ENCODE peak calls at places on chromosomes 12 and 14, in ten cellular contexts. One of them, this sample, is unnamed.

GRCh38 chr14:101062611-101063010 is 159.1 kb upstream of the RTL1 start:
- DNase-seq in right lobe of liver: no peak
- DNase-seq in body of pancreas: no peak
- DNase-seq in breast epithelium: peak; percentile 19
- DNase-seq in HCT116: no peak
- DNase-seq in transverse colon: no peak
- DNase-seq in esophagus squamous epithelium: no peak
- DNase-seq in gastrocnemius medialis: no peak
- DNase-seq in prostate gland: no peak
- DNase-seq in IMR-90: peak; percentile 66
- DNase-seq in this sample: no peak

GRCh38 chr12:48972213-48973021 is 882 bp upstream of the WNT10B start:
- DNase-seq in prostate gland: no peak
- DNase-seq in HCT116: no peak
- DNase-seq in gastrocnemius medialis: no peak
- DNase-seq in right lobe of liver: no peak
- DNase-seq in IMR-90: peak; percentile 41
- DNase-seq in transverse colon: no peak
- DNase-seq in body of pancreas: no peak
- DNase-seq in esophagus squamous epithelium: no peak
- DNase-seq in breast epithelium: no peak
- DNase-seq in this sample: no peak

GRCh38 chr14:96501383-96501745 is 818 bp upstream of the PAPOLA start:
- DNase-seq in right lobe of liver: no peak
- DNase-seq in IMR-90: no peak
- DNase-seq in esophagus squamous epithelium: no peak
- DNase-seq in breast epithelium: no peak
- DNase-seq in transverse colon: no peak
- DNase-seq in body of pancreas: no peak
- DNase-seq in HCT116: no peak
- DNase-seq in prostate gland: peak; percentile 5
- DNase-seq in gastrocnemius medialis: no peak
- DNase-seq in this sample: no peak

GRCh38 chr14:31712244-31713127 is 151.3 kb downstream of the NUBPL start:
- DNase-seq in right lobe of liver: no peak
- DNase-seq in HCT116: no peak
- DNase-seq in prostate gland: no peak
- DNase-seq in body of pancreas: no peak
- DNase-seq in breast epithelium: no peak
- DNase-seq in gastrocnemius medialis: no peak
- DNase-seq in esophagus squamous epithelium: no peak
- DNase-seq in transverse colon: no peak
- DNase-seq in IMR-90: no peak
- DNase-seq in this sample: no peak

GRCh38 chr12:57549909-57550627 is at the start of gene KIF5A:
- DNase-seq in IMR-90: no peak
- DNase-seq in esophagus squamous epithelium: no peak
- DNase-seq in prostate gland: no peak
- DNase-seq in gastrocnemius medialis: no peak
- DNase-seq in right lobe of liver: no peak
- DNase-seq in HCT116: no peak
- DNase-seq in transverse colon: peak; percentile 49
- DNase-seq in body of pancreas: no peak
- DNase-seq in breast epithelium: no peak
- DNase-seq in this sample: no peak

GRCh38 chr12:111635524-111635923 is 36.4 kb upstream of the ATXN2 start:
- DNase-seq in prostate gland: no peak
- DNase-seq in transverse colon: no peak
- DNase-seq in breast epithelium: no peak
- DNase-seq in right lobe of liver: no peak
- DNase-seq in IMR-90: peak; percentile 40
- DNase-seq in gastrocnemius medialis: no peak
- DNase-seq in esophagus squamous epithelium: no peak
- DNase-seq in HCT116: no peak
- DNase-seq in body of pancreas: no peak
- DNase-seq in this sample: no peak

GRCh38 chr12:127485528-127485927 is 781.4 kb upstream of the TMEM132C start:
- DNase-seq in IMR-90: peak; percentile 86
- DNase-seq in prostate gland: no peak
- DNase-seq in breast epithelium: no peak
- DNase-seq in right lobe of liver: no peak
- DNase-seq in HCT116: no peak
- DNase-seq in body of pancreas: no peak
- DNase-seq in transverse colon: peak; percentile 13
- DNase-seq in gastrocnemius medialis: no peak
- DNase-seq in esophagus squamous epithelium: no peak
- DNase-seq in this sample: no peak

GRCh38 chr12:67509987-67510386 is 138.6 kb upstream of the DYRK2 start:
- DNase-seq in esophagus squamous epithelium: no peak
- DNase-seq in gastrocnemius medialis: no peak
- DNase-seq in HCT116: no peak
- DNase-seq in transverse colon: no peak
- DNase-seq in body of pancreas: no peak
- DNase-seq in prostate gland: no peak
- DNase-seq in IMR-90: peak; percentile 15
- DNase-seq in right lobe of liver: no peak
- DNase-seq in breast epithelium: no peak
- DNase-seq in this sample: no peak

GRCh38 chr12:91053951-91054715 is 3.7 kb downstream of the KERA start:
- DNase-seq in right lobe of liver: no peak
- DNase-seq in HCT116: no peak
- DNase-seq in gastrocnemius medialis: no peak
- DNase-seq in prostate gland: no peak
- DNase-seq in esophagus squamous epithelium: no peak
- DNase-seq in breast epithelium: no peak
- DNase-seq in transverse colon: peak; percentile 7
- DNase-seq in body of pancreas: peak; percentile 13
- DNase-seq in IMR-90: peak; percentile 72
- DNase-seq in this sample: no peak

GRCh38 chr12:49972641-49973360 is at the start of gene AQP6:
- DNase-seq in gastrocnemius medialis: no peak
- DNase-seq in right lobe of liver: no peak
- DNase-seq in transverse colon: no peak
- DNase-seq in esophagus squamous epithelium: no peak
- DNase-seq in body of pancreas: no peak
- DNase-seq in HCT116: no peak
- DNase-seq in prostate gland: no peak
- DNase-seq in IMR-90: no peak
- DNase-seq in breast epithelium: no peak
- DNase-seq in this sample: no peak

GRCh38 chr12:237026-237815 is 23.3 kb upstream of the SLC6A12 start:
- DNase-seq in body of pancreas: no peak
- DNase-seq in gastrocnemius medialis: no peak
- DNase-seq in right lobe of liver: peak; percentile 89
- DNase-seq in breast epithelium: peak; percentile 37
- DNase-seq in HCT116: no peak
- DNase-seq in IMR-90: no peak
- DNase-seq in prostate gland: no peak
- DNase-seq in transverse colon: peak; percentile 23
- DNase-seq in esophagus squamous epithelium: no peak
- DNase-seq in this sample: peak; percentile 50

GRCh38 chr14:104096318-104096717 is 10.8 kb downstream of the ASPG start:
- DNase-seq in prostate gland: no peak
- DNase-seq in IMR-90: no peak
- DNase-seq in gastrocnemius medialis: no peak
- DNase-seq in body of pancreas: no peak
- DNase-seq in HCT116: no peak
- DNase-seq in breast epithelium: no peak
- DNase-seq in esophagus squamous epithelium: no peak
- DNase-seq in right lobe of liver: no peak
- DNase-seq in transverse colon: no peak
- DNase-seq in this sample: no peak

GRCh38 chr14:71365305-71365865 is 458.1 kb downstream of the PCNX1 start:
- DNase-seq in body of pancreas: no peak
- DNase-seq in esophagus squamous epithelium: no peak
- DNase-seq in gastrocnemius medialis: no peak
- DNase-seq in prostate gland: no peak
- DNase-seq in breast epithelium: no peak
- DNase-seq in IMR-90: peak; percentile 56
- DNase-seq in transverse colon: no peak
- DNase-seq in HCT116: no peak
- DNase-seq in right lobe of liver: no peak
- DNase-seq in this sample: no peak

GRCh38 chr12:168763-169525 is 45.0 kb downstream of the SLC6A12 start:
- DNase-seq in esophagus squamous epithelium: no peak
- DNase-seq in transverse colon: no peak
- DNase-seq in IMR-90: peak; percentile 37
- DNase-seq in prostate gland: no peak
- DNase-seq in gastrocnemius medialis: no peak
- DNase-seq in HCT116: no peak
- DNase-seq in right lobe of liver: no peak
- DNase-seq in body of pancreas: no peak
- DNase-seq in breast epithelium: no peak
- DNase-seq in this sample: no peak

GRCh38 chr14:34718750-34719304 is 4.4 kb upstream of the CFL2 start:
- DNase-seq in IMR-90: peak; percentile 74
- DNase-seq in body of pancreas: no peak
- DNase-seq in transverse colon: no peak
- DNase-seq in HCT116: no peak
- DNase-seq in breast epithelium: no peak
- DNase-seq in prostate gland: no peak
- DNase-seq in right lobe of liver: no peak
- DNase-seq in esophagus squamous epithelium: no peak
- DNase-seq in gastrocnemius medialis: no peak
- DNase-seq in this sample: no peak

GRCh38 chr12:15688838-15689237 is 100.3 kb downstream of the EPS8 start:
- DNase-seq in HCT116: no peak
- DNase-seq in right lobe of liver: no peak
- DNase-seq in transverse colon: no peak
- DNase-seq in IMR-90: no peak
- DNase-seq in breast epithelium: no peak
- DNase-seq in body of pancreas: no peak
- DNase-seq in gastrocnemius medialis: no peak
- DNase-seq in prostate gland: no peak
- DNase-seq in esophagus squamous epithelium: no peak
- DNase-seq in this sample: no peak

GRCh38 chr14:73289729-73290128 is 52.4 kb downstream of the PAPLN start:
- DNase-seq in breast epithelium: no peak
- DNase-seq in body of pancreas: no peak
- DNase-seq in gastrocnemius medialis: no peak
- DNase-seq in IMR-90: peak; percentile 51
- DNase-seq in right lobe of liver: no peak
- DNase-seq in esophagus squamous epithelium: no peak
- DNase-seq in HCT116: no peak
- DNase-seq in prostate gland: no peak
- DNase-seq in transverse colon: no peak
- DNase-seq in this sample: no peak

GRCh38 chr12:83346333-83346732 is 659.6 kb downstream of the TMTC2 start:
- DNase-seq in esophagus squamous epithelium: no peak
- DNase-seq in right lobe of liver: no peak
- DNase-seq in IMR-90: no peak
- DNase-seq in gastrocnemius medialis: no peak
- DNase-seq in HCT116: no peak
- DNase-seq in transverse colon: no peak
- DNase-seq in prostate gland: no peak
- DNase-seq in body of pancreas: no peak
- DNase-seq in breast epithelium: no peak
- DNase-seq in this sample: no peak

GRCh38 chr14:104793703-104793959 is 1.9 kb downstream of the AKT1 start:
- DNase-seq in right lobe of liver: no peak
- DNase-seq in HCT116: no peak
- DNase-seq in transverse colon: no peak
- DNase-seq in prostate gland: no peak
- DNase-seq in esophagus squamous epithelium: no peak
- DNase-seq in gastrocnemius medialis: no peak
- DNase-seq in breast epithelium: no peak
- DNase-seq in IMR-90: no peak
- DNase-seq in body of pancreas: no peak
- DNase-seq in this sample: no peak

GRCh38 chr12:25752910-25753309 is 199.8 kb upstream of the LMNTD1 start:
- DNase-seq in HCT116: no peak
- DNase-seq in prostate gland: no peak
- DNase-seq in right lobe of liver: no peak
- DNase-seq in body of pancreas: no peak
- DNase-seq in gastrocnemius medialis: no peak
- DNase-seq in esophagus squamous epithelium: no peak
- DNase-seq in breast epithelium: no peak
- DNase-seq in transverse colon: no peak
- DNase-seq in IMR-90: no peak
- DNase-seq in this sample: no peak

GRCh38 chr12:95574030-95574429 is 22.8 kb upstream of the USP44 start:
- DNase-seq in right lobe of liver: no peak
- DNase-seq in breast epithelium: no peak
- DNase-seq in IMR-90: no peak
- DNase-seq in esophagus squamous epithelium: no peak
- DNase-seq in prostate gland: no peak
- DNase-seq in gastrocnemius medialis: no peak
- DNase-seq in transverse colon: no peak
- DNase-seq in body of pancreas: no peak
- DNase-seq in HCT116: no peak
- DNase-seq in this sample: no peak

GRCh38 chr12:88306471-88307069 is 164.5 kb downstream of the TMTC3 start:
- DNase-seq in HCT116: no peak
- DNase-seq in IMR-90: no peak
- DNase-seq in breast epithelium: no peak
- DNase-seq in gastrocnemius medialis: no peak
- DNase-seq in right lobe of liver: no peak
- DNase-seq in transverse colon: no peak
- DNase-seq in prostate gland: no peak
- DNase-seq in esophagus squamous epithelium: no peak
- DNase-seq in body of pancreas: no peak
- DNase-seq in this sample: no peak
- H3K4me1 ChIP-seq in HCT116: peaks cover 15% of the 10 kb centered on the region
- H3K4me1 ChIP-seq in IMR-90: peaks cover 7% of the 10 kb centered on the region
- H3K4me1 ChIP-seq in breast epithelium: no peaks in the 10 kb centered on the region
- H3K4me1 ChIP-seq in gastrocnemius medialis: no peaks in the 10 kb centered on the region
- H3K4me1 ChIP-seq in right lobe of liver: peaks cover 13% of the 10 kb centered on the region
- H3K4me1 ChIP-seq in transverse colon: no peaks in the 10 kb centered on the region
- H3K4me1 ChIP-seq in prostate gland: no peaks in the 10 kb centered on the region
- H3K4me1 ChIP-seq in esophagus squamous epithelium: peaks cover 19% of the 10 kb centered on the region
- H3K4me1 ChIP-seq in body of pancreas: peaks cover 26% of the 10 kb centered on the region
- H3K4me1 ChIP-seq in this sample: no peaks in the 10 kb centered on the region

GRCh38 chr12:112979281-112979680 is 962 bp downstream of the OAS2 start:
- DNase-seq in HCT116: no peak
- DNase-seq in right lobe of liver: no peak
- DNase-seq in body of pancreas: no peak
- DNase-seq in IMR-90: no peak
- DNase-seq in prostate gland: peak; percentile 29
- DNase-seq in gastrocnemius medialis: no peak
- DNase-seq in transverse colon: peak; percentile 48
- DNase-seq in breast epithelium: no peak
- DNase-seq in esophagus squamous epithelium: no peak
- DNase-seq in this sample: peak; percentile 90
- TF ChIP-seq POLR2A in HCT116: no peak
- TF ChIP-seq POLR2A in right lobe of liver: no peak
- TF ChIP-seq POLR2A in body of pancreas: no peak
- TF ChIP-seq POLR2A in IMR-90: no peak
- TF ChIP-seq POLR2A in prostate gland: no peak
- TF ChIP-seq POLR2A in gastrocnemius medialis: no peak
- TF ChIP-seq POLR2A in transverse colon: peak; percentile 26
- TF ChIP-seq POLR2A in breast epithelium: no peak
- TF ChIP-seq POLR2A in esophagus squamous epithelium: peak; percentile 13
- TF ChIP-seq POLR2A in this sample: no peak

GRCh38 chr14:21263284-21264024 is 5.8 kb downstream of the HNRNPC start:
- DNase-seq in gastrocnemius medialis: no peak
- DNase-seq in transverse colon: no peak
- DNase-seq in breast epithelium: no peak
- DNase-seq in body of pancreas: no peak
- DNase-seq in prostate gland: no peak
- DNase-seq in HCT116: no peak
- DNase-seq in esophagus squamous epithelium: no peak
- DNase-seq in right lobe of liver: no peak
- DNase-seq in IMR-90: peak; percentile 49
- DNase-seq in this sample: no peak
- H3K36me3 ChIP-seq in gastrocnemius medialis: peaks cover 3% of the 10 kb centered on the region
- H3K36me3 ChIP-seq in transverse colon: peaks cover 43% of the 10 kb centered on the region
- H3K36me3 ChIP-seq in breast epithelium: no peaks in the 10 kb centered on the region
- H3K36me3 ChIP-seq in body of pancreas: peaks cover 7% of the 10 kb centered on the region
- H3K36me3 ChIP-seq in prostate gland: no peaks in the 10 kb centered on the region
- H3K36me3 ChIP-seq in HCT116: peaks cover 78% of the 10 kb centered on the region
- H3K36me3 ChIP-seq in esophagus squamous epithelium: peaks cover 7% of the 10 kb centered on the region
- H3K36me3 ChIP-seq in right lobe of liver: peaks cover 8% of the 10 kb centered on the region
- H3K36me3 ChIP-seq in IMR-90: peaks cover 37% of the 10 kb centered on the region
- H3K36me3 ChIP-seq in this sample: no peaks in the 10 kb centered on the region

GRCh38 chr14:94593749-94594431 is 12.7 kb downstream of the SERPINA5 start:
- DNase-seq in gastrocnemius medialis: no peak
- DNase-seq in esophagus squamous epithelium: no peak
- DNase-seq in prostate gland: no peak
- DNase-seq in right lobe of liver: no peak
- DNase-seq in breast epithelium: no peak
- DNase-seq in HCT116: no peak
- DNase-seq in transverse colon: no peak
- DNase-seq in body of pancreas: no peak
- DNase-seq in IMR-90: no peak
- DNase-seq in this sample: no peak
- H3K4me1 ChIP-seq in gastrocnemius medialis: peaks cover 27% of the 10 kb centered on the region
- H3K4me1 ChIP-seq in esophagus squamous epithelium: peaks cover 6% of the 10 kb centered on the region
- H3K4me1 ChIP-seq in prostate gland: peaks cover 5% of the 10 kb centered on the region
- H3K4me1 ChIP-seq in right lobe of liver: peaks cover 37% of the 10 kb centered on the region
- H3K4me1 ChIP-seq in breast epithelium: peaks cover 11% of the 10 kb centered on the region
- H3K4me1 ChIP-seq in HCT116: peaks cover 10% of the 10 kb centered on the region
- H3K4me1 ChIP-seq in transverse colon: peaks cover 6% of the 10 kb centered on the region
- H3K4me1 ChIP-seq in body of pancreas: peaks cover 66% of the 10 kb centered on the region
- H3K4me1 ChIP-seq in IMR-90: peaks cover 3% of the 10 kb centered on the region
- H3K4me1 ChIP-seq in this sample: peaks cover 6% of the 10 kb centered on the region

This sample was measured in esophagus muscularis mucosa.